ENCODE peak calls at places on chromosomes 1 and 21, in eight cellular contexts. U is left ventricle myocardium inferior, Q is pancreas, D is fibroblast of the aortic adventitia, Z is GM23338, C is body of pancreas, M is DND-41, O is fibroblast of mammary gland. I is an unnamed sample.

GRCh38 chr1:25706146-25707089 is 89.8 kb downstream of the MAN1C1 start:
- DNase-seq in O (no peak), C (no peak), Q (no peak), U (no peak), Z (no peak), D (no peak), M (no peak), I (no peak)

GRCh38 chr1:17831619-17832018 is 76.5 kb downstream of the ACTL8 start:
- DNase-seq in O (peak), M (peak), D (peak), Z (peak), C (peak), U (no peak), Q (no peak), I (peak)

GRCh38 chr1:86754265-86754974 is 50.0 kb downstream of the SH3GLB1 start:
- DNase-seq in M (no peak), Z (peak), O (no peak), C (no peak), U (no peak), D (no peak), Q (no peak), I (no peak)

GRCh38 chr1:101236546-101237228 is at the start of gene S1PR1:
- DNase-seq in Q (peak), C (peak), U (peak), O (peak), M (peak), D (peak), Z (peak), I (peak)

GRCh38 chr1:211196880-211197279 is 62.3 kb upstream of the RCOR3 start:
- DNase-seq in C (no peak), O (no peak), U (no peak), Z (no peak), Q (no peak), D (no peak), M (no peak), I (no peak)

GRCh38 chr1:79193211-79194079 is 186.9 kb upstream of the ADGRL4 start:
- DNase-seq in U (no peak), O (peak), Z (peak), Q (no peak), M (peak), D (peak), C (no peak), I (peak)

GRCh38 chr1:21254335-21254951 is 35.8 kb downstream of the ECE1 start:
- DNase-seq in D (peak), M (no peak), Z (no peak), U (peak), O (peak), C (peak), Q (no peak), I (peak)

GRCh38 chr1:19348441-19349198 is 36.5 kb downstream of the SLC66A1 start:
- DNase-seq in O (no peak), C (no peak), M (no peak), D (no peak), U (no peak), Q (no peak), Z (no peak), I (no peak)

GRCh38 chr21:45367402-45368351 is 37.3 kb upstream of the COL18A1 start:
- DNase-seq in C (no peak), Q (no peak), M (no peak), U (no peak), O (no peak), D (no peak), Z (no peak), I (no peak)

GRCh38 chr1:236795757-236796719 is 946 bp downstream of the MTR start:
- DNase-seq in Q (peak), U (no peak), D (peak), O (peak), M (no peak), Z (peak), C (no peak), I (peak)

GRCh38 chr1:1182491-1183220 is 9.0 kb downstream of the TTLL10 start:
- DNase-seq in O (no peak), C (peak), Z (peak), M (no peak), Q (no peak), D (no peak), U (peak), I (no peak)

GRCh38 chr1:15959847-15960446 is 16.0 kb downstream of the ZBTB17 start:
- DNase-seq in D (no peak), U (no peak), M (no peak), Z (no peak), C (no peak), Q (no peak), O (no peak), I (no peak)

GRCh38 chr1:157147906-157148717 is 9.9 kb upstream of the ETV3 start:
- DNase-seq in M (no peak), C (no peak), Q (no peak), D (peak), Z (no peak), U (no peak), O (peak), I (no peak)

GRCh38 chr1:35932941-35933340 is 2.0 kb downstream of the AGO3 start:
- DNase-seq in O (no peak), Z (no peak), M (no peak), Q (no peak), U (no peak), D (no peak), C (no peak), I (no peak)

GRCh38 chr21:33518899-33519298 is 23.0 kb downstream of the GART start:
- DNase-seq in D (no peak), Q (no peak), C (no peak), M (no peak), Z (no peak), U (no peak), O (no peak), I (no peak)

GRCh38 chr1:7386226-7387052 is 384.7 kb upstream of the VAMP3 start:
- DNase-seq in U (no peak), C (no peak), O (peak), Z (no peak), Q (no peak), D (no peak), M (no peak), I (peak)

GRCh38 chr1:164787834-164788231 is 228.8 kb downstream of the PBX1 start:
- DNase-seq in Q (no peak), M (no peak), D (no peak), C (no peak), Z (peak), O (peak), U (no peak), I (no peak)

GRCh38 chr1:173870252-173871075 is 2.3 kb downstream of the ZBTB37 start:
- DNase-seq in D (no peak), M (no peak), Z (no peak), U (no peak), C (peak), O (no peak), Q (peak), I (no peak)

DNA sequence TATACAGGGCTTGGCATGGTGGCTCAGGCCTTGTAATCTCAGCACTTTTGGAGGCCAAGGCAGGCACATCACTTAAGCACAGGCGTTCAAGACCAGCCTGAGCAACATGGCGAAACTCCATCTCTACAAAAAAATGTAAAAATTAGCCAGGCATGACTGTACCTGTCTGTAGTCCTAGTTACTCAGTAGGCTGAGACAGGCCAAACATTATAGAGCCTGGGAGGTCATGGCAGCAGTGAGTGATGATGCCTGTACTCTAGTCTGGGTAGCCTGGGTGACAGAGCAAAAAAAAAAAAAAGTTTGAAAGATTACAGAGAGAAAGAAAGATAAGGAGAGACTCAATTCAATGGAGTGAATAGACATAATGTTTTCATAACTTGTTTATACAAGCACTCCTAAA is 556.5 kb upstream of the BRINP3 start:
- DNase-seq in M (no peak), C (no peak), O (no peak), Z (no peak), D (no peak), Q (no peak), U (no peak), I (no peak)
- H3K4me3 ChIP-seq in M (no peak), C (no peak), O (no peak), Z (no peak), D (no peak), Q (no peak), U (no peak), I (no peak)

DNA sequence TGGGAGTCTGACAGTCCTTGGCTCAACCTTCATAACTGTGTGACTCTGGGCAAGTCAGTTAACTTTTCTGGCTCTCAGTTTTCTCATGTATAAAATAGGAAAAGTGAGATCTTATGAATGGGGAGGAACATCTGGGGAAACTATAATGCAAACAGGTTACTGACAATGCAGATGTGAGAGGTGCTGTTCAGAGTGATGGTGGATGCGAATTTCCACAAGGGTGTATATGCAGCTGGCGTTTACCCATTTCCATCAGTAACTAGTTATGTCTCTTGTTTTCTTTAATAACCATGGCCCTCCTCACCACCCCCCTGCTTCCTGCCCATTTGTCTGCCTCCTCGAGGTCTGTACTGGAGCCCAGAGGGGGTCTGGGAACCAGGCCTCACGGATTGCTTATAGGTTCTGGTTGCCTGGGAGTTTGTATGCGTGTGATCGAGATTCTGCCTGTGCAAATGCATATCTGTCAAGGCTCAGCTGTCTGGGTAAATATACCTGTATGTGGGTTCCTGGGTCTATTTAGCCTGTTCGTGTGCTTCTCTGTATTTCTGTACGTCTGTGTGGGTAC is 44.4 kb downstream of the AHDC1 start:
- DNase-seq in M (no peak), D (no peak), Z (no peak), C (no peak), Q (no peak), O (no peak), U (no peak), I (no peak)
- TF ChIP-seq CTCF in M (no peak), D (no peak), Z (no peak), C (no peak), Q (no peak), O (no peak), U (no peak), I (no peak)

GRCh38 chr1:116230712-116231111 is 119.5 kb downstream of the MAB21L3 start:
- DNase-seq in D (no peak), C (no peak), O (no peak), Z (peak), U (no peak), Q (no peak), M (no peak), I (no peak)
- H3K4me3 ChIP-seq in D (no peak), C (no peak), O (no peak), Z (no peak), U (no peak), Q (no peak), M (no peak), I (no peak)

DNA sequence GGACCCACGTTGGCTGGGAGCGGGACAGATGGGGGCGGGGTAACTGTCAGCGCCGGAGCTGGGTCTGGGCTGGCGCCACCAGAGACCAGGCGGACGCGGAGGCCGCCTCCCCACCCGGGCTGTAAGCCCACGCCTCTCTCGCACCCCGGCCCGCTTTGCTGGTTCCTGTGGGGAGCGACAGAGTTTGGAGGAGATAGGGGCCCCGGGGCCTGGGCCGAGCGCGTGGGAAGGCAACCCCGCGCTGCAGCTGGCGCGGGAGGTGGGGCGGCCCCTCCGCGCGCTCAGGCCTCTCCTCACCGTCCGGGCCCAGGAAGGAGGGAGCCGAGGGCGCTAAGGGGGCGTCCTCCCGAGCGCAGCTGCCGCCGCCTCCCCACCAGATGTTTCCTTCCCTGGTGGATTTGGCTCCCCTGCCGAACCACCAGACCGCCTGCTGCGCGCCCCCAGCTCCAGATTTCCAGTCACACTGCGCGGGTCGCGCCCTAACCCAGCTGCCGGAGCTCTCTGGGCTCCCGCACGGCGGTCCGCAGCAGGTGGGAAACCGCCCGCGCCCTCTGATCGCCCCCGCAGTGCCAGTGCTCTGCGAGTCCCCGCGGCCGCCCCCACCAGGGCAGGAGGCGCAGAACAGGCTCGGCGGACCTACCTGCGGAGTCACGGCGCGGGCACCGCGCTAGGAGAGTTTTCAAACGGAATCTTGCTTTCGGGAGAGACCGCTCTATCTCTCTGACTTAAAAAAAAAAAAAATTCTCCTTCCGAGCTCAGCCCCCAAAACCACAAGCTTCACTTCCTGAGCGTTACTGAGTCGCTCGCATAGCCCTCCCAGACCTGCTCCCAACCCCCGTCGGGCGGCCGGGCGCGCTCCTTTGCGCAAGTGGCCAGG is 1.1 kb downstream of the GFI1 start:
- DNase-seq in Z (peak), Q (peak), U (peak), C (peak), O (no peak), M (peak), D (peak), I (peak)
- TF ChIP-seq CTCF in Z (peak), Q (peak), U (peak), C (peak), O (no peak), M (peak), D (peak), I (peak)

DNA sequence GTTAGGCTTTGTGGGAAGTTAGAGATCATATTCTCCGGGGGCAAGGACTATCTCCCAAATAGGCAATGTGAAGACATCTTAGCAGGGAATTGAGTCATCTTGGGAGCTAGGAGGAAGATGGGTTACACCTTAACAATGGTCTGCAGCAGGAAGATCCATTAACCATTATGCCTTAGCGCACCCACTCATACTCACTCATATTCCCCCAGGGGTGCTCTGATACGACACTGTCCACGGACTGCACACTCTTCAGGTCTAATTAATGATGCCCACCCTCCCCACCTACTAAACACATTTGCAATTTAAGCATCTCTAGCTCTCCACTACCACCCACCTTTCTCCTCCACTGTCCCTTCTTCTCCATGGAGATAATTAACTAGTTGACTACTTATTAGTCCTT is 857 bp upstream of the AK5 start:
- DNase-seq in M (no peak), Q (no peak), D (no peak), O (no peak), C (no peak), Z (no peak), U (no peak), I (no peak)
- H3K4me3 ChIP-seq in M (no peak), Q (no peak), D (no peak), O (no peak), C (no peak), Z (peak), U (no peak), I (no peak)

DNA sequence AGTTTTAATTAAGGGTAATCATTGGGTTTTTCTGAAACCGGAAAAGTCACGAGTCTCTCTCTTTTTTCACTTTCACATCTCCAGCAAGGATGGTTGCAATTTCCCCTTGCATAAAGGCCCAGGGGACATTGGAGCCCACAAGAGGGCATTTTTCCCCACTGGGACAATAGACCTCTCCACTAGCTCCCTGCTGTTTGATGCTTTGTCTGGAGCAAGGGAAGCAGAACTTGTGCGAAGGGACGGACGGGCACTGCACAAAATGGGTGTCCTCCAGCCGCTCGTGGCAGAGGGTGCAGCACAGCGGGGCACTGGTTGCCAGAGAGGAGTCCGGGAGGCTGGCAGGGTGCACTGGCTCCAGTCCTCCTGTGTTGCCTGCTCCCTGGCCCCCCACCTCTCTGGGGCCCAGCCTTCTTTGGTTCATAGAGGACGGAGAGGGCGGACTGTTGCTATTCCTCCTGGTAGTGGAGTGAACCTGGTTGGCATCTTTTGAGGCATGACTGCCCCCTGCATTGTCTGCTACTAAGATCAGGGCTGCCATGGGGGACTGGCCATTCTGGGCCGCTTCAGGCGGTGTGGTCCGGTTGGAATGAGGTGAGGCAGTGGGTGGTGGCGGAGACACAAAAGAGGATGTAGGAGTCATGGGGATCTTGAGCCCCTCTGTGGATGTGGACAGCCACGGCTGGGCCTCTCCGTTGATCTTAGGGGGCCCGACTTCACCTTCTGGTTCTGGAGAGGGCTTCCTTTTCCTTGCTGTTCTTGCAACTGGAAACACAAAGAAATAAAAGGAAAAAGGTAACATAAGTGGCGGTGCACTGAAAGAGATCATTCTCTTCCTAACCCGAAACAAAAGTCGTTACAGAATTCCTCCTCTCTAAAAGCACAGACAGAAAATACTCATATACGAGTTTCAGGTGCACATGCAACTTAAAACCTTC is 2.6 kb downstream of the IRF2BP2 start:
- DNase-seq in D (peak), U (peak), C (peak), M (peak), Q (peak), Z (peak), O (peak), I (peak)
- TF ChIP-seq CTCF in D (peak), U (peak), C (no peak), M (peak), Q (no peak), Z (peak), O (no peak), I (peak)

GRCh38 chr1:41514381-41514780 is 29.9 kb upstream of the EDN2 start:
- DNase-seq in Z (no peak), D (no peak), U (no peak), Q (no peak), C (peak), O (no peak), M (no peak), I (no peak)

GRCh38 chr1:41515131-41515678 is 30.7 kb upstream of the EDN2 start:
- DNase-seq in C (peak), Q (peak), D (no peak), U (no peak), O (no peak), M (no peak), Z (peak), I (no peak)

GRCh38 chr1:41516168-41516961 is 31.9 kb upstream of the EDN2 start:
- DNase-seq in Z (peak), U (peak), M (no peak), Q (peak), D (peak), O (peak), C (peak), I (peak)

GRCh38 chr1:41517039-41517438 is 32.6 kb upstream of the EDN2 start:
- DNase-seq in Q (peak), C (peak), U (no peak), O (no peak), D (no peak), Z (no peak), M (no peak), I (no peak)

DNA sequence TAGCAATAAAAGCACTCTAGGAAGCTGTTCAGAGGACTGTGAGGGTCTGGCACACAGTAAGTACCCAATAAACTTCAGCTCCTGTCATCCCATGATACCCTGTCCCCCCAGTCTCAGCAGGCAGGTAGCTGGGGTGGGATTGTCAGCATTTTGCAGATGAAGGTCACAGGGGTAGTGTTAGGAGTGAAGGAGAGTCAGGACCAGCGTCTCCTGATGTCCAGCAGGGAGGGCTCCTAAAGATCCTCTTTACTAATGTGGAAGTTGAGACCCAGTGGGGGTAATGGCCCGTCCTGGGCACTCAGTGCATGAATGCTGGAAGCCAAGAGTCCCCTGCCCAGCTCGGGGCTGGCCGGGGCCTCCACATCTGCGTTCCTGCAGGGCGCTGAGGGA is 31.3 kb upstream of the EDN2 start:
- DNase-seq in Q (no peak), O (no peak), C (no peak), Z (no peak), M (no peak), D (no peak), U (no peak), I (no peak)
- H3K4me3 ChIP-seq in Q (no peak), O (no peak), C (no peak), Z (no peak), M (no peak), D (no peak), U (peak), I (no peak)

GRCh38 chr21:31873275-31873695 is 465 bp downstream of the HUNK start:
- DNase-seq in C (no peak), Z (peak), M (no peak), O (no peak), Q (peak), U (no peak), D (no peak), I (no peak)

GRCh38 chr21:31873696-31874599 is 1.1 kb downstream of the HUNK start:
- DNase-seq in Q (peak), Z (peak), U (peak), O (no peak), C (peak), D (no peak), M (no peak), I (no peak)

GRCh38 chr21:31874817-31875216 is 2.0 kb downstream of the HUNK start:
- DNase-seq in U (no peak), Z (peak), C (peak), Q (peak), D (no peak), O (no peak), M (no peak), I (no peak)

GRCh38 chr21:31872072-31872451 is 758 bp upstream of the HUNK start:
- DNase-seq in O (no peak), D (no peak), Q (no peak), U (no peak), C (no peak), Z (peak), M (no peak), I (no peak)

GRCh38 chr21:31872452-31873274 is at the start of gene HUNK:
- DNase-seq in M (no peak), C (peak), D (peak), Z (peak), U (no peak), Q (peak), O (peak), I (peak)
- TF ChIP-seq CTCF in M (no peak), C (no peak), D (no peak), Z (peak), U (no peak), Q (no peak), O (no peak), I (peak)

I was measured in astrocyte of the spinal cord.